ENCODE peak calls at places on chromosomes 3 and 15, in five cellular contexts. P is IMR-90, Q is A549, J is K562, V is H1. R is an unnamed sample.
A peak's percentile ranks its signal among the peaks of the same experiment; 100 is the strongest.

GRCh38 chr15:28025413-28025812 is 73.7 kb downstream of the OCA2 start:
- DNase-seq in P (no peak), Q (no peak), J (no peak), V (no peak), R (no peak)

GRCh38 chr15:55627730-55628368 is 39.7 kb upstream of the PYGO1 start:
- DNase-seq in P (peak; percentile 95), Q (peak; percentile 89), J (no peak), V (no peak), R (peak; percentile 18)

GRCh38 chr3:6994081-6994668 is 133.3 kb downstream of the GRM7 start:
- DNase-seq in P (no peak), Q (no peak), J (no peak), V (no peak), R (no peak)

GRCh38 chr15:33152502-33153109 is 41.9 kb downstream of the FMN1 start:
- DNase-seq in P (peak; percentile 11), Q (no peak), J (no peak), V (no peak), R (no peak)

GRCh38 chr3:172562881-172563835 is 39.9 kb upstream of the TNFSF10 start:
- DNase-seq in P (peak; percentile 86), Q (no peak), J (no peak), V (no peak), R (peak; percentile 61)

GRCh38 chr3:74489393-74489792 is 125.1 kb downstream of the CNTN3 start:
- DNase-seq in P (peak; percentile 31), Q (no peak), J (no peak), V (no peak), R (no peak)

GRCh38 chr3:174598885-174599439 is 260.2 kb upstream of the NAALADL2 start:
- DNase-seq in P (no peak), Q (no peak), J (no peak), V (no peak), R (no peak)

GRCh38 chr15:59222106-59222505 is 15.5 kb downstream of the LDHAL6B start:
- DNase-seq in P (peak; percentile 83), Q (no peak), J (no peak), V (no peak), R (no peak)

GRCh38 chr3:107561980-107562379 is 39.2 kb downstream of the BBX start:
- DNase-seq in P (peak; percentile 85), Q (no peak), J (no peak), V (no peak), R (no peak)

GRCh38 chr3:147620906-147621305 is 211.7 kb downstream of the ZIC1 start:
- DNase-seq in P (no peak), Q (no peak), J (no peak), V (no peak), R (no peak)

GRCh38 chr3:142586803-142587406 is 8.4 kb upstream of the ATR start:
- DNase-seq in P (peak; percentile 73), Q (peak; percentile 84), J (peak; percentile 64), V (no peak), R (peak; percentile 85)

GRCh38 chr3:186472466-186473008 is 71.6 kb downstream of the CRYGS start:
- DNase-seq in P (peak; percentile 13), Q (no peak), J (no peak), V (no peak), R (no peak)

DNA sequence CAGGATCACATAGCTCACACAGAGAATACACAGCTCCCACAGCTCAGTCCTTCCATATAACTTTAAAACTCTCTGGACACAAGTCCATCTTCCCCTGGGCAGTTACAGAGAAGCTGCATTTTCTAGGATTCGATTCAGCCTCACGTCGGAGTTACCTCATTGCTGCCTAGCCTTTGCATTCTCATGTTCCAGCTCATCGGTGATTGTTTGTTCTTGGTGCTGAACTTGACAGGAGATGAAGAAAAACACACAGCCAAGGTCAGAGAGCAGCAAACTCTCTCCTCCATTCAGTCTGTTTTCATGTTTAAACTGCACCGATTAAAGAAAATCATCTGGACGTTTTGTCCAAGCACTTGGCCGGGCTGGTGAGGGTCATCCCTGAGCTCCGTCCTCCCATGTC is 375.5 kb upstream of the CFAP20DC start:
- DNase-seq in P (peak; percentile 97), Q (no peak), J (no peak), V (no peak), R (peak; percentile 3)
- TF ChIP-seq MAFK in P (no peak), Q (no peak), J (no peak), V (no peak), R (no peak)

GRCh38 chr15:90839187-90840071 is 29.0 kb upstream of the FURIN start:
- DNase-seq in P (peak; percentile 14), Q (no peak), J (no peak), V (peak; percentile 85), R (peak; percentile 21)
- TF ChIP-seq MAFK in P (no peak), Q (no peak), J (no peak), V (no peak), R (no peak)

GRCh38 chr3:123122525-123123315 is 55.9 kb downstream of the PDIA5 start:
- DNase-seq in P (peak; percentile 40), Q (no peak), J (no peak), V (no peak), R (peak; percentile 18)

GRCh38 chr3:123119388-123119787 is 52.6 kb downstream of the PDIA5 start:
- DNase-seq in P (no peak), Q (no peak), J (no peak), V (no peak), R (no peak)

GRCh38 chr3:123116116-123116515 is 49.3 kb downstream of the PDIA5 start:
- DNase-seq in P (no peak), Q (no peak), J (no peak), V (no peak), R (no peak)

GRCh38 chr3:123120546-123120945 is 53.7 kb downstream of the PDIA5 start:
- DNase-seq in P (no peak), Q (no peak), J (no peak), V (no peak), R (no peak)

GRCh38 chr3:123119802-123120201 is 53.0 kb downstream of the PDIA5 start:
- DNase-seq in P (no peak), Q (no peak), J (no peak), V (no peak), R (no peak)
- TF ChIP-seq MAFK in P (no peak), Q (no peak), J (no peak), V (no peak), R (no peak)

GRCh38 chr3:49812916-49813496 is 747 bp downstream of the UBA7 start:
- DNase-seq in P (no peak), Q (no peak), J (no peak), V (no peak), R (no peak)

GRCh38 chr3:49813497-49814174 is at the start of gene UBA7:
- DNase-seq in P (peak; percentile 80), Q (no peak), J (no peak), V (no peak), R (peak; percentile 74)
- TF ChIP-seq MAFK in P (no peak), Q (no peak), J (no peak), V (no peak), R (no peak)